ENCODE peak calls at places on chromosomes 5 and 9, in five cellular contexts. Z, W, D, V and R are unnamed samples.

GRCh38 chr5:400282-401215 is 42.4 kb upstream of the EXOC3 start:
- DNase-seq in D (no peak), Z (no peak), W (no peak), V (peak; percentile 2), R (peak; percentile 93)

GRCh38 chr5:134140530-134141201 is 26.2 kb downstream of the TCF7 start:
- DNase-seq in V (peak; percentile 83), D (peak; percentile 91), Z (peak; percentile 77), W (peak; percentile 81), R (peak; percentile 66)

GRCh38 chr9:117783828-117784227 is 79.6 kb downstream of the TLR4 start:
- DNase-seq in D (no peak), W (no peak), V (no peak), Z (no peak), R (no peak)

GRCh38 chr5:180330810-180331646 is 22.1 kb downstream of the GFPT2 start:
- DNase-seq in V (no peak), Z (no peak), W (no peak), D (peak; percentile 97), R (no peak)

GRCh38 chr5:143134269-143134668 is 269.2 kb downstream of the NR3C1 start:
- DNase-seq in Z (no peak), W (no peak), V (no peak), D (no peak), R (no peak)

GRCh38 chr9:12785941-12786340 is 11.1 kb downstream of the LURAP1L start:
- DNase-seq in Z (no peak), D (no peak), W (no peak), V (no peak), R (no peak)

GRCh38 chr5:13653709-13654108 is 290.8 kb downstream of the DNAH5 start:
- DNase-seq in D (no peak), Z (no peak), V (no peak), W (no peak), R (no peak)

GRCh38 chr5:18102733-18103132 is 468.5 kb downstream of the TAF11L14 start:
- DNase-seq in W (no peak), D (no peak), V (no peak), Z (no peak), R (no peak)

GRCh38 chr9:110744753-110745522 is 76.3 kb downstream of the MUSK start:
- DNase-seq in D (peak; percentile 44), W (peak; percentile 72), Z (peak; percentile 19), V (peak; percentile 26), R (peak; percentile 96)

GRCh38 chr5:115418788-115419187 is 122.3 kb upstream of the CCDC112 start:
- DNase-seq in W (no peak), V (no peak), D (no peak), Z (no peak), R (no peak)

GRCh38 chr9:13266172-13266571 is 13.3 kb downstream of the MPDZ start:
- DNase-seq in V (no peak), D (no peak), W (no peak), Z (no peak), R (no peak)

GRCh38 chr9:79346350-79347020 is 225.3 kb upstream of the TLE4 start:
- DNase-seq in D (no peak), W (no peak), Z (no peak), V (no peak), R (no peak)

GRCh38 chr5:134647750-134648424 is 698 bp upstream of the SEC24A start:
- DNase-seq in V (no peak), Z (no peak), W (peak; percentile 28), D (peak; percentile 50), R (no peak)

GRCh38 chr5:133895979-133896378 is 72.4 kb downstream of the C5orf15 start:
- DNase-seq in D (no peak), Z (no peak), V (no peak), W (no peak), R (no peak)

GRCh38 chr9:71975833-71976232 is 64.4 kb downstream of the C9orf85 start:
- DNase-seq in Z (no peak), V (no peak), D (no peak), W (no peak), R (no peak)

GRCh38 chr5:33180900-33181299 is 259.9 kb upstream of the TARS1 start:
- DNase-seq in W (peak; percentile 25), Z (peak; percentile 15), V (no peak), D (no peak), R (no peak)

GRCh38 chr5:67353500-67353931 is 156.9 kb upstream of the CD180 start:
- DNase-seq in V (peak; percentile 46), D (no peak), Z (no peak), W (peak; percentile 56), R (no peak)

GRCh38 chr5:126531543-126532120 is 63.4 kb downstream of the ALDH7A1 start:
- DNase-seq in D (no peak), W (no peak), V (no peak), Z (no peak), R (no peak)

GRCh38 chr9:26856413-26857032 is 36.1 kb downstream of the CAAP1 start:
- DNase-seq in W (peak; percentile 47), D (peak; percentile 35), V (peak; percentile 23), Z (peak; percentile 66), R (peak; percentile 37)

GRCh38 chr5:56405536-56405935 is 172.4 kb upstream of the ANKRD55 start:
- DNase-seq in D (no peak), W (no peak), Z (no peak), V (no peak), R (no peak)

GRCh38 chr5:111075520-111075919 is 4.0 kb downstream of the TSLP start:
- DNase-seq in Z (no peak), D (no peak), V (no peak), W (peak; percentile 56), R (no peak)

GRCh38 chr9:97237951-97238851 is 69.3 kb upstream of the CCDC180 start:
- DNase-seq in W (peak; percentile 70), Z (peak; percentile 89), V (peak; percentile 82), D (peak; percentile 89), R (peak; percentile 33)

GRCh38 chr5:52859619-52860018 is 71.9 kb downstream of the ITGA1 start:
- DNase-seq in V (no peak), D (no peak), Z (no peak), W (peak; percentile 47), R (peak; percentile 27)

GRCh38 chr9:118577121-118577520 is 792.1 kb downstream of the BRINP1 start:
- DNase-seq in V (no peak), W (no peak), D (no peak), Z (no peak), R (no peak)

GRCh38 chr5:53438079-53438478 is 42.4 kb upstream of the FST start:
- DNase-seq in Z (no peak), D (no peak), V (no peak), W (no peak), R (no peak)

GRCh38 chr9:124605258-124605657 is 98.1 kb upstream of the NR5A1 start:
- DNase-seq in D (no peak), Z (no peak), V (no peak), W (no peak), R (no peak)

GRCh38 chr5:34728236-34728635 is 72.1 kb downstream of the RAI14 start:
- DNase-seq in Z (no peak), V (no peak), D (no peak), W (no peak), R (no peak)

GRCh38 chr5:82352146-82352791 is 74.1 kb upstream of the RPS23 start:
- DNase-seq in V (no peak), W (no peak), D (no peak), Z (no peak), R (no peak)

GRCh38 chr5:73436535-73437125 is 11.9 kb downstream of the FOXD1 start:
- DNase-seq in D (no peak), W (no peak), V (no peak), Z (no peak), R (no peak)

GRCh38 chr5:30808996-30809395 is 384.5 kb upstream of the CDH6 start:
- DNase-seq in D (no peak), V (no peak), Z (peak; percentile 28), W (peak; percentile 32), R (no peak)

GRCh38 chr9:34437006-34437925 is 21.1 kb downstream of the FAM219A start:
- DNase-seq in V (peak; percentile 62), Z (peak; percentile 81), W (peak; percentile 81), D (peak; percentile 68), R (peak; percentile 59)

GRCh38 chr9:20369391-20369790 is 252.9 kb downstream of the MLLT3 start:
- DNase-seq in W (no peak), D (peak; percentile 14), Z (no peak), V (no peak), R (no peak)

GRCh38 chr9:133125706-133126696 is 5.0 kb upstream of the RALGDS start:
- DNase-seq in Z (no peak), W (no peak), V (peak; percentile 51), D (peak; percentile 67), R (peak; percentile 55)

DNA sequence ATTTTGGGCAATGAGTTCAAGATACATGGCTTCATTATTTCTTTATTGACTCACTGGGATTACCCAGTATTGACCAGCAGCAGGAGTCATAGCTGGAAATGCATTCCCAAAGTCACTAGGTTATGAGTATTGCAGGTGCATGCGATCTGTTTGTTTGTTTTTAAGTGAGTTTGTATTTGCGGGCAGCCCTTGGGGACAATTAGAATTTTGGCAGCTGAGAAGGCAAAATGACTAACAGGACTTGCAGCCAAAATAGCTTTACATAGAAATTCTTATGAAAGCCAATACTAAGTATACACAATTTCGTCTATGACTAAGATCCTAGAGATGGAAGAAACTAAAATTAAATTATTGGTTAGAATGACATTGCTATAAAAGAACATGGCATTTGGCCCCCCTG is 18.1 kb upstream of the RGMB start:
- DNase-seq in D (no peak), Z (no peak), V (no peak), W (no peak), R (no peak)
- H3K4me3 ChIP-seq in D (no peak overlapping the region), Z (no peak overlapping the region), V (no peak overlapping the region), W (no peak overlapping the region), R (no peak overlapping the region)

GRCh38 chr9:98253563-98253962 is 1.9 kb downstream of the TBC1D2 start:
- DNase-seq in D (no peak), V (no peak), Z (no peak), W (no peak), R (no peak)
- H3K4me3 ChIP-seq in D (no peak overlapping the region), V (no peak overlapping the region), Z (no peak overlapping the region), W (no peak overlapping the region), R (peak overlapping the region; percentile 90)

GRCh38 chr5:95915999-95916686 is 45.5 kb downstream of the ELL2 start:
- DNase-seq in D (no peak), Z (no peak), V (no peak), W (no peak), R (no peak)
- H3K4me3 ChIP-seq in D (no peak overlapping the region), Z (no peak overlapping the region), V (no peak overlapping the region), W (no peak overlapping the region), R (no peak overlapping the region)

DNA sequence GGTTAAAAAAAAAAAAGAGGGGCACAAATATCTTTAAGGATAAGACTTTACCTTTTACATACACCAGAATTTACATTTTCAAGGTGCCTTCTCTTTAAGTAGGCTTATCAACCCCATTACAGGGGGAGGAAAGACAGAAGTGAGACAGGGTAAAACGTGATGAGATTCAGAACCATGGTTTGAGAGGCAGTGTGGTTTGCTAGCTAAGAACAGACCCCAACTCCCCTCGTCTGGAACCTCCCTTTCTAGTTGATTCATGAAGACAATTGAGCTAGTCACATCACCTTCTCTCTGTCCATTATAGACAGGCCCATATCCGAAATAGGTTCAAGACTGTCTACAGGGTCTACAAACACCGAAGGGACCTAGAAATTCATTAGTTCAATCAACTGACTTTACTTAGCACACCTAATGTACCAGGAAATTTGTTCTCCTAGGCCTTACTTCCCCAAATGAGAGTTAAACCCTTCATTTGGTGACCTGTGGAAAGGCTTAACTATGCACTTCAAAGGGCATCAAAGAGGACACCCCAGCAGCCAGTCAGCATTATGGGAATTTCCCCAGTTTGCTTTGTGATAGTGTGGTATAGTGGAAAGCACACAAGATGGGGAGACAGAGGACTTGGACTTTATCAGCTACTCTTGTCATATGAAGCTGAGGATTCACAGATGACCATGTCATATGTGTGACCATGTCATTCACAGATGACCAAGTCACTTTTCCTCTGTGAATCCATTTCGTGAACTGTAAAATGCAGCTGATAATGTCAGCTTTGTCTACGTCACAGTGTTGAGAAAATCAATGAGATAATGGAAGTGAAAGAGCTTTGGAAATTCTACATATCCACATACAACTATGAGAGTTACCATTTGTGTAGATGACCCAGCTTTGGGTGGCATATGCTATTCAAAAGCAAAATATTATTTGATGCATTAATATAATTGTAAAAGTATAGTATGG is 40.2 kb upstream of the CYFIP2 start:
- DNase-seq in D (no peak), W (no peak), V (no peak), Z (no peak), R (no peak)
- H3K4me3 ChIP-seq in D (no peak overlapping the region), W (no peak overlapping the region), V (no peak overlapping the region), Z (no peak overlapping the region), R (no peak overlapping the region)